ENCODE peak calls at places on chromosomes 2 and 18, in four cellular contexts. X is SJSA1, G is OCI-LY7, N is adrenal gland. Q is an unnamed sample.

GRCh38 chr2:241217320-241218031 is 29.0 kb downstream of the ANO7 start:
- DNase-seq in N (peak), X (peak), G (peak), Q (peak)

GRCh38 chr18:54647176-54647575 is 56.1 kb downstream of the DYNAP start:
- DNase-seq in N (no peak), X (no peak), G (peak), Q (no peak)

GRCh38 chr2:48483916-48484315 is 46.0 kb upstream of the STON1 start:
- DNase-seq in X (no peak), G (no peak), N (no peak), Q (no peak)

GRCh38 chr2:20052229-20052871 is 922 bp upstream of the LAPTM4A start:
- DNase-seq in X (no peak), G (no peak), N (no peak), Q (no peak)

GRCh38 chr2:29215739-29216608 is 100.8 kb downstream of the CLIP4 start:
- DNase-seq in G (no peak), N (no peak), X (peak), Q (no peak)

GRCh38 chr2:190840572-190841172 is 39.9 kb upstream of the GLS start:
- DNase-seq in N (no peak), X (no peak), G (no peak), Q (no peak)

GRCh38 chr2:27582129-27582694 is 630 bp upstream of the ZNF512 start:
- DNase-seq in X (no peak), N (no peak), G (peak), Q (no peak)

GRCh38 chr2:275457-275856 is 10.7 kb downstream of the ACP1 start:
- DNase-seq in N (no peak), X (no peak), G (peak), Q (no peak)

GRCh38 chr18:26621161-26622026 is 73.0 kb upstream of the KCTD1 start:
- DNase-seq in X (no peak), N (peak), G (peak), Q (peak)

GRCh38 chr2:42457011-42457410 is 36.8 kb downstream of the KCNG3 start:
- DNase-seq in G (no peak), N (no peak), X (no peak), Q (no peak)

GRCh38 chr2:10326707-10327594 is 24.2 kb downstream of the HPCAL1 start:
- DNase-seq in N (peak), G (peak), X (no peak), Q (no peak)

GRCh38 chr18:58208207-58208944 is 164.3 kb downstream of the NEDD4L start:
- DNase-seq in X (no peak), G (no peak), N (no peak), Q (no peak)

GRCh38 chr2:197904446-197904845 is 100.1 kb downstream of the PLCL1 start:
- DNase-seq in G (no peak), N (no peak), X (no peak), Q (no peak)

GRCh38 chr2:239611222-239611795 is 210.5 kb upstream of the HDAC4 start:
- DNase-seq in N (no peak), X (peak), G (no peak), Q (no peak)

GRCh38 chr2:178530625-178531142 is 50.4 kb downstream of the PLEKHA3 start:
- DNase-seq in N (no peak), G (no peak), X (no peak), Q (no peak)

GRCh38 chr2:102386004-102386403 is 30.4 kb downstream of the IL18R1 start:
- DNase-seq in X (no peak), N (no peak), G (no peak), Q (no peak)

GRCh38 chr2:18651842-18652774 is 62.7 kb upstream of the NT5C1B start:
- DNase-seq in G (no peak), X (no peak), N (no peak), Q (no peak)

GRCh38 chr18:3086865-3087264 is 73.9 kb upstream of the LPIN2 start:
- DNase-seq in G (no peak), X (no peak), N (peak), Q (no peak)

GRCh38 chr2:109185338-109185737 is 56.3 kb downstream of the SH3RF3 start:
- DNase-seq in X (no peak), N (peak), G (no peak), Q (no peak)

GRCh38 chr2:191217580-191217979 is 27.6 kb upstream of the MYO1B start:
- DNase-seq in X (no peak), G (no peak), N (no peak), Q (no peak)

GRCh38 chr2:117378653-117379052 is 435.8 kb upstream of the DDX18 start:
- DNase-seq in N (no peak), X (no peak), G (no peak), Q (no peak)

GRCh38 chr2:190023860-190024259 is 38.7 kb downstream of the MSTN start:
- DNase-seq in G (peak), N (peak), X (no peak), Q (no peak)

GRCh38 chr18:33802955-33803354 is 224.9 kb downstream of the ASXL3 start:
- DNase-seq in N (no peak), G (peak), X (no peak), Q (no peak)

GRCh38 chr2:52264488-52264887 is 1232.6 kb upstream of the NRXN1 start:
- DNase-seq in X (no peak), G (peak), N (no peak), Q (no peak)

GRCh38 chr2:76478636-76479035 is 767.9 kb upstream of the GCFC2 start:
- DNase-seq in N (no peak), G (no peak), X (no peak), Q (no peak)

GRCh38 chr18:46464926-46465655 is 191.9 kb downstream of the LOXHD1 start:
- DNase-seq in G (no peak), N (no peak), X (no peak), Q (no peak)

GRCh38 chr2:9112079-9112721 is 94.4 kb upstream of the ASAP2 start:
- DNase-seq in G (no peak), X (peak), N (peak), Q (no peak)

GRCh38 chr2:101399001-101399794 is 11.9 kb upstream of the CREG2 start:
- DNase-seq in G (no peak), N (no peak), X (no peak), Q (no peak)

DNA sequence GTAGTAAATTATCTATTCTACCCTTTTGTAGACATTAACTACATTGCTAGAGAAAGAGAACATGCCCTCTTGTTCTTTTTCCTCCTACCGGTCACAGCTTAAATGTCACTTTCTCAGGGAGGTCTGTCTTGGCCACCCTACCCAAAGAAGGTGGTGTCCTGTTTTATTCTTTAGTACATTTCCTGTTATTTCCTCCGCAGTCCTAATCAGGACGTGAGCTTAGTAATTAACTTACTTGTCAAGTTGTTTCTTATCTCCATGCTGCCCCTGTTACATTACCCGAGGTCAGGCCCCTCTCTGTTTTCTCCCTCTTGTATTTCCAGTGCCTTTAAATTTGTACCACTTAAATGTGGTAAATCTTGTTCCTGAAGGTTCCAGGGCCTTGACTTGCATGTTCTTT is 73.7 kb upstream of the RMDN2 start:
- DNase-seq in X (no peak), G (no peak), N (no peak), Q (no peak)
- H3K27ac ChIP-seq in X (no peak), G (no peak), N (no peak), Q (no peak)

GRCh38 chr2:204971219-204971907 is 426.1 kb downstream of the PARD3B start:
- DNase-seq in G (no peak), N (no peak), X (no peak), Q (no peak)

GRCh38 chr2:204972606-204973336 is 427.5 kb downstream of the PARD3B start:
- DNase-seq in X (no peak), G (no peak), N (no peak), Q (peak)

GRCh38 chr2:204972161-204972560 is 426.9 kb downstream of the PARD3B start:
- DNase-seq in N (no peak), X (no peak), G (no peak), Q (no peak)

GRCh38 chr2:204964413-204964812 is 419.1 kb downstream of the PARD3B start:
- DNase-seq in X (no peak), G (no peak), N (no peak), Q (no peak)

GRCh38 chr2:204967199-204967995 is 422.1 kb downstream of the PARD3B start:
- DNase-seq in N (peak), G (no peak), X (no peak), Q (no peak)
- H3K27ac ChIP-seq in N (no peak), G (no peak), X (no peak), Q (no peak)

DNA sequence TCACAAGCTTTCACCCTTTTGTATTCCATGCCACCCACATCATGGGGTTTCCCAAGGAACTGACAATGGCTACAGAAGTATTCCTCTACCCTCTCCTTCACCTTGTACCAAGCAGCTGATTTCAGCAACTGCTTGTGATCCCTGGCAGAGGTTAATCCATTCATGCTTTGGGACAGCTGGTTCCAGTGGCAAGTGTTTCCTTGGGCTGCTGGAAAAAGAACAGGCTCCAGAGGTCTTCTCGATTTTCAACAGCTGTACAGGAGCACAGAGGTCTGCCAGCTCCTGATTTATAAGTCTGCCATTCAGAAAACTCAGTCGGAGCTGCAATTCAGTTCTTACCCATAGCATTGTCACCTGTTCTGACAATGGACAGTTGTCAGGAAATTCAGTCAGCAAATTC is 239.2 kb upstream of the CWC22 start:
- DNase-seq in G (no peak), N (no peak), X (no peak), Q (no peak)
- H3K27ac ChIP-seq in G (no peak), N (no peak), X (no peak), Q (no peak)

DNA sequence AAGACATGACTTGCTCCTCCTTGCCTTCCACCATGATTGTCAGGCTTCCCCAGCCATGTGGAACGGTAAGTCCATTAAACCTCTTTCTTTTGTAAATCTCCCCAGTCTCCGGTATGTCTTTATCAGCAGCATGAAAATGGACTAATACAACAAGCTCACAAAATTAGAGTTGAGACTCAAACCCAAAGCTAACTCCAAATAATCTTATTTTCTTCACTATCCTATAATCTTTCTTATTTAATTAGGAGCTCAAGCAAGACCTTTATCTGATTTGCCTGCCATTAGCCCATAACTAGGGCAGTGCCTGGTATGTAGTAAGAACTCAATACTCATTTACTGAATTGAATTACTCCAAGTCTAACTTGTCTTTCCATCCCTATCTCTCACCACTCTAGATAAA is 289.2 kb downstream of the SUCLG1 start:
- DNase-seq in N (no peak), G (no peak), X (no peak), Q (no peak)
- H3K27ac ChIP-seq in N (no peak), G (no peak), X (no peak), Q (no peak)

GRCh38 chr18:13541621-13542519 is 184.5 kb downstream of the FAM210A start:
- DNase-seq in X (no peak), G (no peak), N (no peak), Q (no peak)
- H3K27ac ChIP-seq in X (no peak), G (no peak), N (no peak), Q (no peak)